ENCODE peak calls at places on chromosomes 11 and 22, in nine cellular contexts. One of them, this sample, is unnamed.

GRCh38 chr11:28963189-28963588 is 855.0 kb downstream of the METTL15 start:
- DNase-seq in NCI-H1436: no peak
- DNase-seq in EH: peak
- DNase-seq in nephron progenitor cell: no peak
- DNase-seq in Calu3: no peak
- DNase-seq in testis: no peak
- DNase-seq in left cardiac atrium: no peak
- DNase-seq in brain microvascular endothelial cell: no peak
- DNase-seq in AG09309: peak
- DNase-seq in this sample: no peak

GRCh38 chr11:3130269-3131071 is 34.6 kb downstream of the OSBPL5 start:
- DNase-seq in NCI-H1436: peak
- DNase-seq in EH: no peak
- DNase-seq in nephron progenitor cell: no peak
- DNase-seq in Calu3: peak
- DNase-seq in testis: no peak
- DNase-seq in left cardiac atrium: peak
- DNase-seq in brain microvascular endothelial cell: no peak
- DNase-seq in AG09309: no peak
- DNase-seq in this sample: peak

GRCh38 chr22:44735518-44736428 is 16.6 kb upstream of the ARHGAP8 start:
- DNase-seq in NCI-H1436: peak
- DNase-seq in EH: peak
- DNase-seq in nephron progenitor cell: peak
- DNase-seq in Calu3: peak
- DNase-seq in testis: peak
- DNase-seq in left cardiac atrium: peak
- DNase-seq in brain microvascular endothelial cell: peak
- DNase-seq in AG09309: no peak
- DNase-seq in this sample: peak

GRCh38 chr11:3837793-3838192 is 3.0 kb downstream of the RHOG start:
- DNase-seq in NCI-H1436: no peak
- DNase-seq in EH: peak
- DNase-seq in nephron progenitor cell: no peak
- DNase-seq in Calu3: no peak
- DNase-seq in testis: peak
- DNase-seq in left cardiac atrium: peak
- DNase-seq in brain microvascular endothelial cell: no peak
- DNase-seq in AG09309: no peak
- DNase-seq in this sample: peak

GRCh38 chr22:23533328-23533762 is 46.7 kb downstream of the IGLL1 start:
- DNase-seq in NCI-H1436: peak
- DNase-seq in EH: peak
- DNase-seq in nephron progenitor cell: peak
- DNase-seq in Calu3: peak
- DNase-seq in testis: no peak
- DNase-seq in left cardiac atrium: no peak
- DNase-seq in brain microvascular endothelial cell: peak
- DNase-seq in AG09309: no peak
- DNase-seq in this sample: peak

GRCh38 chr11:64072871-64073270 is 37.1 kb downstream of the FLRT1 start:
- DNase-seq in NCI-H1436: no peak
- DNase-seq in EH: no peak
- DNase-seq in nephron progenitor cell: no peak
- DNase-seq in Calu3: no peak
- DNase-seq in testis: no peak
- DNase-seq in left cardiac atrium: no peak
- DNase-seq in brain microvascular endothelial cell: no peak
- DNase-seq in AG09309: no peak
- DNase-seq in this sample: no peak

GRCh38 chr11:77320351-77320750 is 18.9 kb upstream of the GDPD4 start:
- DNase-seq in NCI-H1436: no peak
- DNase-seq in EH: peak
- DNase-seq in nephron progenitor cell: no peak
- DNase-seq in Calu3: no peak
- DNase-seq in testis: no peak
- DNase-seq in left cardiac atrium: no peak
- DNase-seq in brain microvascular endothelial cell: no peak
- DNase-seq in AG09309: no peak
- DNase-seq in this sample: no peak

GRCh38 chr22:38732251-38732815 is 23.5 kb downstream of the SUN2 start:
- DNase-seq in NCI-H1436: no peak
- DNase-seq in EH: no peak
- DNase-seq in nephron progenitor cell: no peak
- DNase-seq in Calu3: no peak
- DNase-seq in testis: no peak
- DNase-seq in left cardiac atrium: no peak
- DNase-seq in brain microvascular endothelial cell: no peak
- DNase-seq in AG09309: no peak
- DNase-seq in this sample: peak

GRCh38 chr22:45072322-45072903 is 62.6 kb upstream of the PHF21B start:
- DNase-seq in NCI-H1436: no peak
- DNase-seq in EH: peak
- DNase-seq in nephron progenitor cell: peak
- DNase-seq in Calu3: peak
- DNase-seq in testis: no peak
- DNase-seq in left cardiac atrium: peak
- DNase-seq in brain microvascular endothelial cell: peak
- DNase-seq in AG09309: no peak
- DNase-seq in this sample: peak

GRCh38 chr22:23763579-23764331 is 965 bp downstream of the C22orf15 start:
- DNase-seq in NCI-H1436: no peak
- DNase-seq in EH: no peak
- DNase-seq in nephron progenitor cell: peak
- DNase-seq in Calu3: no peak
- DNase-seq in testis: no peak
- DNase-seq in left cardiac atrium: no peak
- DNase-seq in brain microvascular endothelial cell: no peak
- DNase-seq in AG09309: no peak
- DNase-seq in this sample: peak

GRCh38 chr11:107999759-108000455 is 8.8 kb upstream of the CUL5 start:
- DNase-seq in NCI-H1436: peak
- DNase-seq in EH: peak
- DNase-seq in nephron progenitor cell: peak
- DNase-seq in Calu3: peak
- DNase-seq in testis: no peak
- DNase-seq in left cardiac atrium: no peak
- DNase-seq in brain microvascular endothelial cell: peak
- DNase-seq in AG09309: no peak
- DNase-seq in this sample: peak

GRCh38 chr11:88420165-88420781 is 82.7 kb upstream of the CTSC start:
- DNase-seq in NCI-H1436: no peak
- DNase-seq in EH: peak
- DNase-seq in nephron progenitor cell: no peak
- DNase-seq in Calu3: no peak
- DNase-seq in testis: peak
- DNase-seq in left cardiac atrium: peak
- DNase-seq in brain microvascular endothelial cell: peak
- DNase-seq in AG09309: peak
- DNase-seq in this sample: no peak